ENCODE peak calls at places on chromosomes 16 and 17, in six cellular contexts. One of them, this sample, is unnamed.

GRCh38 chr16:14562691-14563491 is 67.2 kb downstream of the PARN start:
- DNase-seq in HepG2: peak
- DNase-seq in cardiac fibroblast: peak
- DNase-seq in A549: peak
- DNase-seq in left lung: no peak
- DNase-seq in HCT116: no peak
- DNase-seq in this sample: peak

GRCh38 chr17:81076097-81076754 is 41.3 kb downstream of the BAIAP2 start:
- DNase-seq in A549: no peak
- DNase-seq in left lung: no peak
- DNase-seq in HepG2: no peak
- DNase-seq in cardiac fibroblast: no peak
- DNase-seq in HCT116: no peak
- DNase-seq in this sample: no peak

GRCh38 chr16:78211200-78211599 is 111.7 kb downstream of the WWOX start:
- DNase-seq in cardiac fibroblast: no peak
- DNase-seq in left lung: no peak
- DNase-seq in HepG2: no peak
- DNase-seq in A549: no peak
- DNase-seq in HCT116: no peak
- DNase-seq in this sample: no peak

GRCh38 chr16:73126453-73126853 is 78.5 kb upstream of the ZFHX3 start:
- DNase-seq in A549: peak
- DNase-seq in HCT116: no peak
- DNase-seq in left lung: peak
- DNase-seq in HepG2: peak
- DNase-seq in cardiac fibroblast: peak
- DNase-seq in this sample: peak

GRCh38 chr17:32111141-32111771 is 31.0 kb upstream of the RHOT1 start:
- DNase-seq in HepG2: peak
- DNase-seq in cardiac fibroblast: peak
- DNase-seq in left lung: peak
- DNase-seq in HCT116: no peak
- DNase-seq in A549: peak
- DNase-seq in this sample: peak

GRCh38 chr17:6101706-6102105 is 31.5 kb downstream of the WSCD1 start:
- DNase-seq in HCT116: no peak
- DNase-seq in cardiac fibroblast: no peak
- DNase-seq in A549: no peak
- DNase-seq in left lung: no peak
- DNase-seq in HepG2: no peak
- DNase-seq in this sample: no peak

GRCh38 chr17:78735832-78736525 is 46.1 kb downstream of the CYTH1 start:
- DNase-seq in cardiac fibroblast: peak
- DNase-seq in HCT116: no peak
- DNase-seq in HepG2: peak
- DNase-seq in A549: peak
- DNase-seq in left lung: no peak
- DNase-seq in this sample: peak

GRCh38 chr17:79776378-79777165 is 1.4 kb upstream of the CBX2 start:
- DNase-seq in HCT116: no peak
- DNase-seq in A549: no peak
- DNase-seq in left lung: no peak
- DNase-seq in cardiac fibroblast: no peak
- DNase-seq in HepG2: peak
- DNase-seq in this sample: no peak

GRCh38 chr17:76124582-76125390 is 16.3 kb downstream of the FOXJ1 start:
- DNase-seq in HepG2: no peak
- DNase-seq in A549: peak
- DNase-seq in left lung: no peak
- DNase-seq in cardiac fibroblast: peak
- DNase-seq in HCT116: no peak
- DNase-seq in this sample: no peak

GRCh38 chr17:83097831-83098230 is 18.4 kb downstream of the METRNL start:
- DNase-seq in HepG2: no peak
- DNase-seq in HCT116: no peak
- DNase-seq in cardiac fibroblast: no peak
- DNase-seq in A549: no peak
- DNase-seq in left lung: no peak
- DNase-seq in this sample: no peak

GRCh38 chr16:38941-39892 is 14.2 kb downstream of the POLR3K start:
- DNase-seq in cardiac fibroblast: no peak
- DNase-seq in A549: no peak
- DNase-seq in left lung: peak
- DNase-seq in HCT116: no peak
- DNase-seq in HepG2: no peak
- DNase-seq in this sample: peak

GRCh38 chr17:19799796-19800195 is 51.7 kb upstream of the ALDH3A1 start:
- DNase-seq in A549: no peak
- DNase-seq in left lung: no peak
- DNase-seq in HCT116: no peak
- DNase-seq in HepG2: no peak
- DNase-seq in cardiac fibroblast: no peak
- DNase-seq in this sample: peak

GRCh38 chr16:929227-929669 is 41.5 kb downstream of the LMF1 start:
- DNase-seq in HepG2: no peak
- DNase-seq in left lung: no peak
- DNase-seq in A549: no peak
- DNase-seq in HCT116: no peak
- DNase-seq in cardiac fibroblast: no peak
- DNase-seq in this sample: no peak

GRCh38 chr17:61338000-61338864 is 61.4 kb upstream of the TBX2 start:
- DNase-seq in HepG2: peak
- DNase-seq in HCT116: peak
- DNase-seq in A549: peak
- DNase-seq in cardiac fibroblast: peak
- DNase-seq in left lung: no peak
- DNase-seq in this sample: peak

GRCh38 chr17:74871329-74872076 is 1.3 kb downstream of the FDXR start:
- DNase-seq in left lung: no peak
- DNase-seq in HepG2: no peak
- DNase-seq in A549: no peak
- DNase-seq in cardiac fibroblast: no peak
- DNase-seq in HCT116: no peak
- DNase-seq in this sample: no peak

GRCh38 chr17:81849457-81849856 is 10.9 kb downstream of the P4HB start:
- DNase-seq in left lung: no peak
- DNase-seq in cardiac fibroblast: no peak
- DNase-seq in HCT116: no peak
- DNase-seq in HepG2: no peak
- DNase-seq in A549: no peak
- DNase-seq in this sample: no peak

DNA sequence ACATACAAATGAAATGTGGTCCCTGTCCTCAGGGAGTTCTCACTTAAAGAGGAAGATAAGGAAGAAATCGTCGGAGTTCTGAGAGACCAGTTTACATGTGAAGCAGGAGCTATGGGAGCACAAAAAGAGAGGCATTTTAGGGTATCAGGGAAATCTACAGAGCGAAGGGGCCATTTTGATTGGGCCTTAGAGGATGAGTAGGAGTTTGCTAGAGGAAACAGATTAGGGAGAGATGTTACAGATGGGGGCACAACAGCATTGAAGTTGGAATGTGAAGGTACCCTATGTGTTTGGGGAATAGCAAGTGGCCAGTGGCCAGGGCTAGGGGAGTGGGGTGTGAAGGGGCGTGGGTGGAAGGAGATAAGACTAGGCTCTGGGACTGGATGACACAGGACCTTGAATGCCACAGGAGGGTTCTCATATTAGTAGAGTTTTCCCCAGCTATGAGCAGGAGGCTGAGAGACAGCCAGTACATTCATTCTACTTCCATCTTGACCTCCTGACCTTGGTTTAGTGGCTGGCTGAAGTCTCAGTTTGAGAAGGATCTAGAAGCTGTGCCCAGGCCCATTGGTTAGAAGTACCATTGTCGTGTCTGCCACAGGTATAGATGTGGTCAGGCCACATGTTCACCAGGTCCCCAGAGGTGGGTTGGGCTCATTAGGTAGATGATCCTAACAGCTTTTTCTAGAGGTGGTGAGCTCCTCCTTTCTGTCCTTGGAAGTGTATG is 34.8 kb downstream of the CPNE2 start:
- DNase-seq in left lung: no peak
- DNase-seq in A549: no peak
- DNase-seq in HCT116: no peak
- DNase-seq in cardiac fibroblast: peak
- DNase-seq in HepG2: no peak
- DNase-seq in this sample: no peak
- TF ChIP-seq CTCF in left lung: no peak
- TF ChIP-seq CTCF in A549: no peak
- TF ChIP-seq CTCF in HCT116: no peak
- TF ChIP-seq CTCF in cardiac fibroblast: no peak
- TF ChIP-seq CTCF in HepG2: no peak
- TF ChIP-seq CTCF in this sample: no peak

GRCh38 chr16:69240336-69240735 is 53.4 kb downstream of the SNTB2 start:
- DNase-seq in HepG2: no peak
- DNase-seq in A549: no peak
- DNase-seq in cardiac fibroblast: peak
- DNase-seq in left lung: no peak
- DNase-seq in HCT116: no peak
- DNase-seq in this sample: peak
- H3K4me3 ChIP-seq in HepG2: no peak
- H3K4me3 ChIP-seq in A549: no peak
- H3K4me3 ChIP-seq in cardiac fibroblast: no peak
- H3K4me3 ChIP-seq in left lung: no peak
- H3K4me3 ChIP-seq in HCT116: no peak
- H3K4me3 ChIP-seq in this sample: no peak

DNA sequence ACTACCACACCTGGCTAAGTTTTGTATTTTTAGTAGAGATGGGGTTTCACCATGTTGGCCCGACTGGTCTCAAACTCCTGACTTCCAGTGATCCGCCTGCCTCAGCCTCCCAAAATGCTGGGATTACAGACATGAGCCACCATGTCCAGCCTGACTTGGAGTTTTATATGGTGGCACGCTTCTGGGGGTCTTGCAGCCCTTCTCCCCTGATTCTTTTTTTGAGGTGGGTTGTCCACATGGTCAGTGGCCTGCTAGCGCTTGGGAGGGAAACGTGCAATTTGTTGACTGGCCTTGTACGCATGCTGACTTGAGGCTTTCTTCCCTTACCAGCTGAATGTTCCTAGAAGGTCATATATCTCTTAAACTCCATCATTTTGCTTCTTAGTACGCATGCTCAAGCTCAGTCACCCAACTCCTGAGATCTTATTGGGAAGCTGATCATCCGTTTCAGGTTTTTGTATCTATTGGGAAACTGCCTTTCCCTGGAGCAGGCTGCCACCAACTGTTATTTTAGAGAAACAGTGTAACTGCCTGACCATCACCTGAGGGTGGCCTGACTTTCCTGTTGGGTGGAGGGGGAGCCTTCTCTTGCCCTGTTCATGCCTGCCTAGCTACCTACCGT is 13.7 kb upstream of the LDHD start:
- DNase-seq in left lung: no peak
- DNase-seq in HCT116: no peak
- DNase-seq in A549: no peak
- DNase-seq in HepG2: peak
- DNase-seq in cardiac fibroblast: no peak
- DNase-seq in this sample: no peak
- TF ChIP-seq CTCF in left lung: no peak
- TF ChIP-seq CTCF in HCT116: peak
- TF ChIP-seq CTCF in A549: peak
- TF ChIP-seq CTCF in HepG2: peak
- TF ChIP-seq CTCF in cardiac fibroblast: no peak
- TF ChIP-seq CTCF in this sample: no peak

DNA sequence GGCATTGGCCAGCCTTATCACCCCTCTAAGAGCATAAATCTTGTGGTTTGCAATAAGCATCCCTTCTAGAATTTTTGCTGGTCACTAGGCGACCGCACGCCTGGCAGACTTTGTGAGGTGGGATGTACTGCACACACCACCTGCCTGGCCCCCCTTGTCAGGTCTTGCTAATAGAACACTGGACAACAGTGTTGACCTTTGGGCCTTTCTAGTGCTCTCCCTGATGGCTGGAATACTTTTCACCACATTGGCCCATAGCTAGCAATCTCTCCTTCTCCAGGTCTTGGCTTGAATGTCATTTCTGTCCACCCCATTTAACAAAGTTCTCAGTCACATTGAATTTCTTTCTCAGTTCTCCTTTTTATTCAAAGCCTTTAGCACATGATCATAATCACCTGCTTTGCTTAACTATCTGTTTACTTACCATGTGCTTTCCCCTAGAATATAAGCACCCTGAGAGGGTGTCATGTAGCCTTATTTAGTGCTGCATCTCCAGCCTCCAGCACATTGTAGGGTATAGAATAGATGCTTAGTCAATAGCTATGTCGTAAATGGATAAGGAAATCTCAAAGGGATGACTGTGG is 121.9 kb upstream of the DYNLRB2 start:
- DNase-seq in A549: no peak
- DNase-seq in HepG2: no peak
- DNase-seq in left lung: no peak
- DNase-seq in HCT116: no peak
- DNase-seq in cardiac fibroblast: no peak
- DNase-seq in this sample: no peak
- H3K4me3 ChIP-seq in A549: no peak
- H3K4me3 ChIP-seq in HepG2: no peak
- H3K4me3 ChIP-seq in left lung: no peak
- H3K4me3 ChIP-seq in HCT116: no peak
- H3K4me3 ChIP-seq in cardiac fibroblast: no peak
- H3K4me3 ChIP-seq in this sample: no peak

GRCh38 chr17:22707626-22708025 is 1015.3 kb downstream of the KCNJ18 start:
- DNase-seq in left lung: no peak
- DNase-seq in HepG2: no peak
- DNase-seq in cardiac fibroblast: no peak
- DNase-seq in A549: no peak
- DNase-seq in HCT116: no peak
- DNase-seq in this sample: no peak

GRCh38 chr17:22703786-22704441 is 1011.6 kb downstream of the KCNJ18 start:
- DNase-seq in A549: peak
- DNase-seq in HCT116: no peak
- DNase-seq in HepG2: no peak
- DNase-seq in cardiac fibroblast: no peak
- DNase-seq in left lung: no peak
- DNase-seq in this sample: no peak

GRCh38 chr17:22704674-22705073 is 1012.4 kb downstream of the KCNJ18 start:
- DNase-seq in cardiac fibroblast: no peak
- DNase-seq in A549: peak
- DNase-seq in left lung: no peak
- DNase-seq in HCT116: no peak
- DNase-seq in HepG2: no peak
- DNase-seq in this sample: no peak

DNA sequence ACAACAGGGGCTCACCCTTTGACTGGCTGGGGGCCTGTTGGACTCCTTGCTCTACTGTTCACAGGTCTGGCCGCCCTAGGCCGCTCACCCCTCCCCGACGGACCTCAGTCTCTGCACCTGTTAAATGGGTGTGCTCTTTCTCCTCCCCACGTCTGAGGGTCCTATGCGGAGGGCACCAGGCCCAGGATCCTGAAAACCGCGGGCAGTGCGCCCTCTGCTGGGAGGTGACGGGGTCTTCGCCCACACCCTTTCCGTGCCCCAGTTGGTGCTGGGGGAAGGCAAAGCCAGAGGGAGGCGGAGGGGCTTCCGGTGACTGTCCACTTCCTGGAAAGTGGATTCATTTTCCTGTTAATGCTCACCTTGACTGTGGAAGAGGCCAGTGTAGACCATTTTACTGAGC is 1010.9 kb downstream of the KCNJ18 start:
- DNase-seq in A549: no peak
- DNase-seq in HCT116: no peak
- DNase-seq in left lung: no peak
- DNase-seq in HepG2: no peak
- DNase-seq in cardiac fibroblast: no peak
- DNase-seq in this sample: no peak
- TF ChIP-seq CTCF in A549: no peak
- TF ChIP-seq CTCF in HCT116: no peak
- TF ChIP-seq CTCF in left lung: no peak
- TF ChIP-seq CTCF in HepG2: peak
- TF ChIP-seq CTCF in cardiac fibroblast: no peak
- TF ChIP-seq CTCF in this sample: no peak

This sample was measured in epithelial cell of esophagus.